ENCODE peak calls at places on chromosomes 7 and 10, in ten cellular contexts. A, K, F, Z, I, H, Y, R, E and O are unnamed samples.
A peak's percentile ranks its signal among the peaks of the same experiment; 100 is the strongest.

GRCh38 chr7:155962191-155962967 is 150.1 kb upstream of the SHH start:
- DNase-seq in A (peak; percentile 5), F (no peak), I (peak; percentile 10), R (peak; percentile 52), Y (peak; percentile 93), K (peak; percentile 85), E (no peak), H (no peak), Z (peak; percentile 32), O (peak; percentile 93)

GRCh38 chr7:25495342-25495855 is 267.1 kb upstream of the NPVF start:
- DNase-seq in Y (no peak), E (no peak), K (no peak), H (no peak), A (no peak), I (no peak), R (no peak), Z (no peak), F (no peak), O (no peak)

GRCh38 chr10:99873846-99874245 is 91.4 kb downstream of the ABCC2 start:
- DNase-seq in H (no peak), R (no peak), Z (no peak), K (no peak), I (no peak), Y (no peak), F (no peak), A (no peak), E (no peak), O (no peak)

GRCh38 chr10:74977913-74978847 is 133.3 kb upstream of the SAMD8 start:
- DNase-seq in E (no peak), I (no peak), R (no peak), A (no peak), Z (no peak), F (no peak), H (no peak), K (no peak), Y (no peak), O (no peak)

GRCh38 chr7:102085223-102085772 is 201.4 kb upstream of the SH2B2 start:
- DNase-seq in R (no peak), Y (peak; percentile 18), Z (no peak), I (no peak), A (no peak), K (no peak), H (no peak), E (no peak), F (no peak), O (no peak)

GRCh38 chr7:80018941-80019808 is 115.5 kb upstream of the GNAI1 start:
- DNase-seq in Z (peak; percentile 55), E (peak; percentile 13), Y (peak; percentile 56), A (peak; percentile 56), I (peak; percentile 75), F (no peak), R (peak; percentile 59), K (peak; percentile 19), H (no peak), O (peak; percentile 53)

GRCh38 chr10:29254123-29255046 is 34.5 kb upstream of the LYZL1 start:
- DNase-seq in K (no peak), I (peak; percentile 72), A (no peak), E (peak; percentile 28), F (no peak), H (no peak), Y (no peak), Z (no peak), R (peak; percentile 17), O (no peak)

GRCh38 chr7:8425223-8425622 is 8.2 kb upstream of the NXPH1 start:
- DNase-seq in E (no peak), Y (no peak), I (no peak), Z (no peak), R (no peak), H (no peak), K (no peak), A (no peak), F (no peak), O (no peak)

GRCh38 chr7:140525741-140526140 is 46.4 kb upstream of the MKRN1 start:
- DNase-seq in Y (peak; percentile 83), R (no peak), E (no peak), I (peak; percentile 40), A (peak; percentile 60), H (no peak), Z (no peak), F (no peak), K (no peak), O (peak; percentile 48)

GRCh38 chr10:76324283-76324682 is 892.9 kb downstream of the LRMDA start:
- DNase-seq in F (peak; percentile 70), Y (peak; percentile 86), A (peak; percentile 35), I (peak; percentile 45), H (no peak), K (peak; percentile 87), E (peak; percentile 38), R (no peak), Z (no peak), O (no peak)

GRCh38 chr10:391304-391703 is 256.0 kb downstream of the ZMYND11 start:
- DNase-seq in Y (no peak), E (no peak), F (no peak), H (no peak), A (peak; percentile 27), I (no peak), R (no peak), Z (no peak), K (no peak), O (no peak)
- H3K4me3 ChIP-seq in Y (no peak overlapping the region), E (no peak overlapping the region), F (no peak overlapping the region), H (no peak overlapping the region), A (no peak overlapping the region), I (no peak overlapping the region), R (no peak overlapping the region), Z (no peak overlapping the region), K (no peak overlapping the region), O (no peak overlapping the region)

DNA sequence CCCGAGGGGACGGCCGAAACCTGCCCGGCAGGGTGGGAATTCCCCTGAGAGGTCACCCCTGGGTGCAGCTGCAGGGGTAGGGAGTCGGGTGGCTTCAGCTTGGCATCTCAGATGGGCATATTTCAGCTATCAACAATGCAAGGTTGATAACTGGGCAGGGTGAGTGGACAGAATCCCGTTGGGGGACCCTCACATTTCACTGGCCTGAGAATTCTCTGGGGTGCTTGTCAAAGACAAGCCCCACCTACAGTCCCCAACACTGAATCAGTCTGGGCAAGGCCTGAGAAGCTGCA is 3.2 kb downstream of the RGS10 start:
- DNase-seq in H (no peak), Z (no peak), K (no peak), I (no peak), E (no peak), Y (peak; percentile 25), F (no peak), A (no peak), R (no peak), O (no peak)
- H3K4me3 ChIP-seq in H (no peak overlapping the region), Z (no peak overlapping the region), K (no peak overlapping the region), I (no peak overlapping the region), E (no peak overlapping the region), Y (peak overlapping the region; percentile 25), F (no peak overlapping the region), A (no peak overlapping the region), R (no peak overlapping the region), O (no peak overlapping the region)

DNA sequence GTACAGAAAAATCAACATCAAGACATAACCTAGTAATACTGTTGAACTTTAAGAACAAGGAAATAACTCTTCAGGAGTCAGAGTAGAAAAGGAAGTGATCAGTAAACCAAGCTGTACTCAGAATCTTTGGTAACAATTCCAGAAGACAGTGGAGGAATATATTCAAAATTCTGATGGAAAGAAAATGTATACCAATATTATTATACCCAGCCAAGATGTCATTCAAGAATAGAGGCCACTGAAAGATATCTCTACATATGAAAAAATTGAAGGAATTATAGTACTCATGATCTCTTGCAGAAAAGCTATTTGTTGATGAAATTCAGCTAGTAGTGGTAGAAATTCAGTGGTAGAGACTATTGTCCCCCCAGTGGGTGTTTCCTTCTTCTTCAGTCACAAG is 182.6 kb upstream of the ZMIZ1 start:
- DNase-seq in R (no peak), I (no peak), K (no peak), Y (no peak), A (no peak), F (no peak), E (no peak), Z (no peak), H (no peak), O (no peak)
- H3K4me3 ChIP-seq in R (no peak overlapping the region), I (no peak overlapping the region), K (no peak overlapping the region), Y (no peak overlapping the region), A (no peak overlapping the region), F (no peak overlapping the region), E (no peak overlapping the region), Z (no peak overlapping the region), H (no peak overlapping the region), O (no peak overlapping the region)

DNA sequence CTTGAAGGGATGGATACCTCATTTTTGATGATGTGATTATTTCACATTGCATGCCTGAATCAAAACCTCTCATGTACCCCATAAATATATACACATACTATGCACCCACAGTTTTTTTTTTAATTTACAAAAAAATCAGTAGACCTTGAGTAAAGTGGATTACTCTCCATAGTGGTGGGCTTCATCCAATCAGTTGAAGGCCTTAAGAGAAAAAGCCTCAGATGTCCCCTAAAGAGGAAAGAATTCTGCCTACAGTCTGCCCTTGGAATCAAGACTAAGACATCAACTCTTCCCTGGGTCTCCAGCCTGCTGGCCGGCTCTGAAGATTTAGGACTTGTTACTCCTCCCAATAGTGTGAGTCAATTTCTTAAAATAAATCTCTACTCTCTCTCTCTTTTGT is 1.1 kb downstream of the AZGP1 start:
- DNase-seq in Y (no peak), H (no peak), F (no peak), K (no peak), R (no peak), Z (no peak), I (no peak), A (no peak), E (no peak), O (no peak)
- H3K4me3 ChIP-seq in Y (no peak overlapping the region), H (no peak overlapping the region), F (no peak overlapping the region), K (no peak overlapping the region), R (no peak overlapping the region), Z (no peak overlapping the region), I (no peak overlapping the region), A (no peak overlapping the region), E (peak overlapping the region; percentile 36), O (no peak overlapping the region)